ENCODE peak calls at places on chromosome 4, in eight cellular contexts. One of them, this sample, is unnamed.

GRCh38 chr4:84837751-84838150 is 128.7 kb downstream of the WDFY3 start:
- DNase-seq in IMR-90: peak
- DNase-seq in endothelial cell of umbilical vein: no peak
- DNase-seq in fibroblast of lung: no peak
- DNase-seq in mesenchymal stem cell: no peak
- DNase-seq in DND-41: no peak
- DNase-seq in PC-9: no peak
- DNase-seq in H9: no peak
- DNase-seq in this sample: no peak

GRCh38 chr4:1045193-1045594 is 33.8 kb downstream of the FGFRL1 start:
- DNase-seq in H9: no peak
- DNase-seq in fibroblast of lung: no peak
- DNase-seq in endothelial cell of umbilical vein: no peak
- DNase-seq in mesenchymal stem cell: no peak
- DNase-seq in DND-41: no peak
- DNase-seq in IMR-90: no peak
- DNase-seq in PC-9: no peak
- DNase-seq in this sample: peak

GRCh38 chr4:113675731-113676707 is 85.5 kb downstream of the CAMK2D start:
- DNase-seq in mesenchymal stem cell: peak
- DNase-seq in endothelial cell of umbilical vein: no peak
- DNase-seq in IMR-90: peak
- DNase-seq in H9: no peak
- DNase-seq in fibroblast of lung: peak
- DNase-seq in PC-9: no peak
- DNase-seq in DND-41: no peak
- DNase-seq in this sample: no peak

GRCh38 chr4:68342139-68342538 is 7.8 kb downstream of the YTHDC1 start:
- DNase-seq in PC-9: no peak
- DNase-seq in endothelial cell of umbilical vein: peak
- DNase-seq in H9: no peak
- DNase-seq in IMR-90: peak
- DNase-seq in DND-41: no peak
- DNase-seq in mesenchymal stem cell: peak
- DNase-seq in fibroblast of lung: peak
- DNase-seq in this sample: no peak

GRCh38 chr4:24330198-24330972 is 254.0 kb downstream of the DHX15 start:
- DNase-seq in mesenchymal stem cell: no peak
- DNase-seq in H9: no peak
- DNase-seq in fibroblast of lung: no peak
- DNase-seq in endothelial cell of umbilical vein: no peak
- DNase-seq in PC-9: no peak
- DNase-seq in IMR-90: no peak
- DNase-seq in DND-41: no peak
- DNase-seq in this sample: no peak

GRCh38 chr4:112515278-112516075 is 503 bp downstream of the NEUROG2 start:
- DNase-seq in mesenchymal stem cell: peak
- DNase-seq in DND-41: no peak
- DNase-seq in fibroblast of lung: no peak
- DNase-seq in PC-9: peak
- DNase-seq in IMR-90: no peak
- DNase-seq in H9: peak
- DNase-seq in endothelial cell of umbilical vein: peak
- DNase-seq in this sample: peak

GRCh38 chr4:53781614-53782467 is 190.6 kb upstream of the LNX1 start:
- DNase-seq in DND-41: no peak
- DNase-seq in IMR-90: peak
- DNase-seq in mesenchymal stem cell: peak
- DNase-seq in PC-9: no peak
- DNase-seq in H9: no peak
- DNase-seq in fibroblast of lung: peak
- DNase-seq in endothelial cell of umbilical vein: peak
- DNase-seq in this sample: no peak

GRCh38 chr4:99845708-99846469 is 29.3 kb downstream of the DAPP1 start:
- DNase-seq in endothelial cell of umbilical vein: no peak
- DNase-seq in fibroblast of lung: no peak
- DNase-seq in DND-41: no peak
- DNase-seq in H9: no peak
- DNase-seq in mesenchymal stem cell: no peak
- DNase-seq in IMR-90: no peak
- DNase-seq in PC-9: no peak
- DNase-seq in this sample: no peak

GRCh38 chr4:189302719-189303118 is 638.0 kb upstream of the FRG1 start:
- DNase-seq in endothelial cell of umbilical vein: no peak
- DNase-seq in mesenchymal stem cell: no peak
- DNase-seq in H9: no peak
- DNase-seq in PC-9: no peak
- DNase-seq in DND-41: no peak
- DNase-seq in IMR-90: no peak
- DNase-seq in fibroblast of lung: no peak
- DNase-seq in this sample: no peak

GRCh38 chr4:88743696-88744095 is 46.1 kb upstream of the NAP1L5 start:
- DNase-seq in endothelial cell of umbilical vein: no peak
- DNase-seq in mesenchymal stem cell: peak
- DNase-seq in H9: no peak
- DNase-seq in fibroblast of lung: peak
- DNase-seq in PC-9: no peak
- DNase-seq in IMR-90: peak
- DNase-seq in DND-41: no peak
- DNase-seq in this sample: peak

GRCh38 chr4:124757121-124757520 is 44.6 kb upstream of the ANKRD50 start:
- DNase-seq in fibroblast of lung: peak
- DNase-seq in mesenchymal stem cell: no peak
- DNase-seq in DND-41: no peak
- DNase-seq in PC-9: no peak
- DNase-seq in H9: no peak
- DNase-seq in endothelial cell of umbilical vein: no peak
- DNase-seq in IMR-90: peak
- DNase-seq in this sample: peak

GRCh38 chr4:161256172-161256571 is 907.6 kb downstream of the FSTL5 start:
- DNase-seq in H9: no peak
- DNase-seq in IMR-90: no peak
- DNase-seq in fibroblast of lung: peak
- DNase-seq in PC-9: no peak
- DNase-seq in endothelial cell of umbilical vein: no peak
- DNase-seq in DND-41: peak
- DNase-seq in mesenchymal stem cell: peak
- DNase-seq in this sample: no peak

GRCh38 chr4:40176602-40177001 is 20.2 kb upstream of the RHOH start:
- DNase-seq in PC-9: no peak
- DNase-seq in fibroblast of lung: no peak
- DNase-seq in H9: peak
- DNase-seq in IMR-90: no peak
- DNase-seq in endothelial cell of umbilical vein: no peak
- DNase-seq in mesenchymal stem cell: no peak
- DNase-seq in DND-41: no peak
- DNase-seq in this sample: no peak

GRCh38 chr4:25857403-25857802 is 5.4 kb downstream of the SEL1L3 start:
- DNase-seq in fibroblast of lung: no peak
- DNase-seq in DND-41: no peak
- DNase-seq in H9: no peak
- DNase-seq in mesenchymal stem cell: no peak
- DNase-seq in IMR-90: no peak
- DNase-seq in endothelial cell of umbilical vein: no peak
- DNase-seq in PC-9: no peak
- DNase-seq in this sample: no peak

GRCh38 chr4:150425161-150425560 is 156.8 kb upstream of the MAB21L2 start:
- DNase-seq in mesenchymal stem cell: no peak
- DNase-seq in IMR-90: no peak
- DNase-seq in DND-41: no peak
- DNase-seq in endothelial cell of umbilical vein: no peak
- DNase-seq in fibroblast of lung: no peak
- DNase-seq in PC-9: no peak
- DNase-seq in H9: no peak
- DNase-seq in this sample: no peak

GRCh38 chr4:78057600-78058560 is 757 bp downstream of the FRAS1 start:
- DNase-seq in endothelial cell of umbilical vein: peak
- DNase-seq in mesenchymal stem cell: peak
- DNase-seq in fibroblast of lung: peak
- DNase-seq in DND-41: no peak
- DNase-seq in H9: no peak
- DNase-seq in PC-9: peak
- DNase-seq in IMR-90: peak
- DNase-seq in this sample: peak

GRCh38 chr4:176191974-176192373 is 3.4 kb downstream of the SPATA4 start:
- DNase-seq in fibroblast of lung: peak
- DNase-seq in PC-9: no peak
- DNase-seq in IMR-90: peak
- DNase-seq in H9: no peak
- DNase-seq in endothelial cell of umbilical vein: peak
- DNase-seq in DND-41: no peak
- DNase-seq in mesenchymal stem cell: peak
- DNase-seq in this sample: peak

GRCh38 chr4:166700592-166700991 is 533.7 kb downstream of the SPOCK3 start:
- DNase-seq in IMR-90: no peak
- DNase-seq in PC-9: no peak
- DNase-seq in H9: no peak
- DNase-seq in endothelial cell of umbilical vein: no peak
- DNase-seq in fibroblast of lung: no peak
- DNase-seq in DND-41: no peak
- DNase-seq in mesenchymal stem cell: no peak
- DNase-seq in this sample: no peak

GRCh38 chr4:53997901-53998300 is 66.5 kb downstream of the CHIC2 start:
- DNase-seq in H9: no peak
- DNase-seq in endothelial cell of umbilical vein: peak
- DNase-seq in PC-9: no peak
- DNase-seq in DND-41: no peak
- DNase-seq in fibroblast of lung: no peak
- DNase-seq in IMR-90: no peak
- DNase-seq in mesenchymal stem cell: no peak
- DNase-seq in this sample: no peak

GRCh38 chr4:131316086-131316485 is 1833.0 kb upstream of the PCDH10 start:
- DNase-seq in H9: no peak
- DNase-seq in fibroblast of lung: no peak
- DNase-seq in endothelial cell of umbilical vein: no peak
- DNase-seq in mesenchymal stem cell: no peak
- DNase-seq in PC-9: no peak
- DNase-seq in DND-41: no peak
- DNase-seq in IMR-90: no peak
- DNase-seq in this sample: no peak

GRCh38 chr4:142379277-142380051 is 466.6 kb downstream of the INPP4B start:
- DNase-seq in H9: no peak
- DNase-seq in DND-41: no peak
- DNase-seq in fibroblast of lung: peak
- DNase-seq in IMR-90: peak
- DNase-seq in endothelial cell of umbilical vein: peak
- DNase-seq in PC-9: peak
- DNase-seq in mesenchymal stem cell: peak
- DNase-seq in this sample: peak

GRCh38 chr4:123546661-123547060 is 150.1 kb downstream of the SPRY1 start:
- DNase-seq in PC-9: no peak
- DNase-seq in endothelial cell of umbilical vein: no peak
- DNase-seq in mesenchymal stem cell: no peak
- DNase-seq in DND-41: no peak
- DNase-seq in fibroblast of lung: no peak
- DNase-seq in H9: no peak
- DNase-seq in IMR-90: no peak
- DNase-seq in this sample: no peak
- H2AFZ ChIP-seq in PC-9: no peak
- H2AFZ ChIP-seq in endothelial cell of umbilical vein: no peak
- H2AFZ ChIP-seq in mesenchymal stem cell: no peak
- H2AFZ ChIP-seq in DND-41: no peak
- H2AFZ ChIP-seq in fibroblast of lung: no peak
- H2AFZ ChIP-seq in H9: peak
- H2AFZ ChIP-seq in IMR-90: no peak
- H2AFZ ChIP-seq in this sample: no peak

DNA sequence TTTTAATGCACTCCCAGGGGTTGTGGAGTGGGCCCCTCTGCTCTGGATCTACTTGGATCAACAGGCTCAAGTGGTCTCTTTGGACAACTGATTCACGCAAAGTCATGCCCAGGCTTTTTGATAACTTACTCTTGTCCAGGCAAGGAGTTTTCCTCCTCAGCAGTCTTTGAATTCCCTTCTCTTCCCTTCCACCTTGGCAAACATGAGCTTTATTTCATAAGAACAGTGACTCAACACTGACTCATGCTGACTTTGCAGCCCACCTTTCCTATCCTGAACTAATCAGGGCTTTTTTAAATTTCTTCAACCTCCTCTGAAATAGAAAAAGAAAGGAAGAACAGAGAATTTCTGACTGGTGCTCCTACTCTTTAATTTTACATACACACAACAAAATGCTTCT is 132.1 kb upstream of the LDB2 start:
- DNase-seq in IMR-90: peak
- DNase-seq in DND-41: no peak
- DNase-seq in endothelial cell of umbilical vein: peak
- DNase-seq in mesenchymal stem cell: peak
- DNase-seq in H9: no peak
- DNase-seq in fibroblast of lung: peak
- DNase-seq in PC-9: no peak
- DNase-seq in this sample: peak
- H2AFZ ChIP-seq in IMR-90: peak
- H2AFZ ChIP-seq in DND-41: no peak
- H2AFZ ChIP-seq in endothelial cell of umbilical vein: peak
- H2AFZ ChIP-seq in mesenchymal stem cell: no peak
- H2AFZ ChIP-seq in H9: no peak
- H2AFZ ChIP-seq in fibroblast of lung: no peak
- H2AFZ ChIP-seq in PC-9: no peak
- H2AFZ ChIP-seq in this sample: no peak

DNA sequence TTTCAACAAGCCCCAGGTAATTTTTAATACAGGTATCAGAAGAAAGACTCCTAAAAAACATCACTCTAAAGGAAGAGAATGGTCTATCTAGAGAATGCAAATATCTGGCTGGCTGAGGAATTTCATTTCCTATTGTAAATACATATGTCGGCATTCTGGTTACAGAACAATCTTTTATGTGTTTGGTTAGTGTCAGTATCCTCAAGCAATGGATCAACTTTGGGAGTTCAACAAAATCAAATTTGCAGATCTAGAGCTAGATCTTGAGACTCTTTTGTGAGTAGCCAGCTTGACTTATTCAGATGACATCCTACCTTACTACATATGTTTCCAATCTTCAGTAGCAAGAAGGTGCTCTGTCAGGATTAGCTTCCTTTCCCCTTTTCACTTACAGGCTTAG is 145.1 kb downstream of the BTC start:
- DNase-seq in mesenchymal stem cell: no peak
- DNase-seq in DND-41: no peak
- DNase-seq in H9: no peak
- DNase-seq in endothelial cell of umbilical vein: no peak
- DNase-seq in PC-9: no peak
- DNase-seq in IMR-90: no peak
- DNase-seq in fibroblast of lung: no peak
- DNase-seq in this sample: no peak
- H2AFZ ChIP-seq in mesenchymal stem cell: no peak
- H2AFZ ChIP-seq in DND-41: no peak
- H2AFZ ChIP-seq in H9: no peak
- H2AFZ ChIP-seq in endothelial cell of umbilical vein: peak
- H2AFZ ChIP-seq in PC-9: no peak
- H2AFZ ChIP-seq in IMR-90: no peak
- H2AFZ ChIP-seq in fibroblast of lung: no peak
- H2AFZ ChIP-seq in this sample: no peak

DNA sequence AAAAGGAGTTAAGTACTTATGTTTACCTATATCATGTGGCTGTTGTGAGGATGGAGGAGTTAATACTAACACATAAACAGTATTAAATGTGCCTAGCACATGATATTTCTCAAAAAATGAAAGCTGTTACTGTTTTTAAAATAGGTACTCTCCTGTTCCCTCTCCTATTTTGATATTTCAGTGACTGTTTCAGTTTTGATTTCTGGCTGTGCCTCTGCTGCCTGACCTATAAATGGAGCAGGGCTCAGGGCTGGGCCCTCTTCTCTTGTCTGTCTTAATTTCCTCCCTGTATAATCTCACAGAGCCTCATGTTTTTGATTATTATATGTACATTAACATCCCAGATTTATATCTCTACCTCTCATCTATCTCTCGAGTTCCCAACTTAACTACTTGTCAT is 93.3 kb downstream of the UGT8 start:
- DNase-seq in IMR-90: no peak
- DNase-seq in mesenchymal stem cell: no peak
- DNase-seq in H9: no peak
- DNase-seq in PC-9: no peak
- DNase-seq in fibroblast of lung: no peak
- DNase-seq in endothelial cell of umbilical vein: no peak
- DNase-seq in DND-41: no peak
- DNase-seq in this sample: no peak
- H2AFZ ChIP-seq in IMR-90: no peak
- H2AFZ ChIP-seq in mesenchymal stem cell: no peak
- H2AFZ ChIP-seq in H9: no peak
- H2AFZ ChIP-seq in PC-9: no peak
- H2AFZ ChIP-seq in fibroblast of lung: no peak
- H2AFZ ChIP-seq in endothelial cell of umbilical vein: no peak
- H2AFZ ChIP-seq in DND-41: no peak
- H2AFZ ChIP-seq in this sample: no peak

This sample was measured in osteoblast.